ENCODE peak calls at places on chromosomes 4 and X, in seven cellular contexts. S, M, W, C, Q, L and V are unnamed samples.

GRCh38 chr4:125765936-125766335 is 451.2 kb downstream of the FAT4 start:
- DNase-seq in S (no peak), M (peak), W (no peak), C (no peak), Q (no peak), L (no peak), V (no peak)

GRCh38 chrX:151816914-151817313 is 82.4 kb downstream of the CNGA2 start:
- DNase-seq in S (no peak), M (peak), W (no peak), C (no peak), Q (no peak), L (no peak), V (no peak)

GRCh38 chr4:99389606-99390005 is 37.1 kb upstream of the ADH1C start:
- DNase-seq in S (no peak), M (no peak), W (no peak), C (no peak), Q (no peak), L (no peak), V (no peak)

GRCh38 chr4:9875516-9875915 is 94.1 kb downstream of the DRD5 start:
- DNase-seq in S (no peak), M (no peak), W (no peak), C (no peak), Q (no peak), L (no peak), V (no peak)

GRCh38 chr4:2825740-2826139 is 17.9 kb upstream of the ADD1 start:
- DNase-seq in S (no peak), M (no peak), W (no peak), C (no peak), Q (no peak), L (no peak), V (no peak)

GRCh38 chrX:47240619-47241018 is 7.8 kb downstream of the USP11 start:
- DNase-seq in S (no peak), M (no peak), W (no peak), C (no peak), Q (no peak), L (no peak), V (no peak)

GRCh38 chrX:148133099-148133725 is 152.1 kb downstream of the FMR1NB start:
- DNase-seq in S (no peak), M (peak), W (no peak), C (no peak), Q (no peak), L (no peak), V (peak)

GRCh38 chrX:130770615-130771014 is 132.4 kb downstream of the ENOX2 start:
- DNase-seq in S (no peak), M (peak), W (no peak), C (no peak), Q (no peak), L (no peak), V (no peak)

GRCh38 chr4:163523791-163524365 is 29.4 kb downstream of the TMA16 start:
- DNase-seq in S (no peak), M (peak), W (no peak), C (no peak), Q (no peak), L (no peak), V (no peak)

GRCh38 chr4:177492022-177492421 is 49.8 kb upstream of the AGA start:
- DNase-seq in S (no peak), M (no peak), W (no peak), C (no peak), Q (no peak), L (no peak), V (no peak)

GRCh38 chrX:100363926-100364325 is 46.1 kb downstream of the PCDH19 start:
- DNase-seq in S (no peak), M (no peak), W (no peak), C (no peak), Q (peak), L (no peak), V (no peak)

GRCh38 chrX:134929813-134930212 is 61.0 kb upstream of the SMIM10 start:
- DNase-seq in S (no peak), M (no peak), W (no peak), C (no peak), Q (no peak), L (no peak), V (no peak)

GRCh38 chrX:55008571-55009358 is 8.6 kb downstream of the APEX2 start:
- DNase-seq in S (no peak), M (peak), W (no peak), C (no peak), Q (no peak), L (no peak), V (no peak)
- H3K27ac ChIP-seq in S (no peak), M (peak), W (no peak), C (no peak), Q (no peak), L (no peak), V (no peak)

DNA sequence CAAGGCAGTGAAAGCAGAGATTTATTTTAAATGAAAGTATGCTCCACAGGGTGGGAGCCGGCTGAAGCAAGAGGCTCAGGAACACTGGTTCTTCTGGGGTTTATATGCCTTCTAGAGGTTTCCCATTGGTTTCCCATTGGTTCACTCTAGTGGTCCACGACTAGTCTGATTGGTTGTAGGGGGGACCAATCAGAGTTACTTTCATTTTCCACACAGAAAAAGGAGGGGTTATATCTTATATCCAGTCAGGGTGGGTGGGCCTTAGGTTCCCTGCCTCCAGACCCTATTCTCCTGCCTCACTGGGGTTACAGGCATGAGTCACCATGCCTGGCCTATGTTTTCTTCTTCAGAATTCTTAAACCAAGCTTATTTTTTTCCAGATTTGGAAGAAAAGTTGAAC is 101.6 kb downstream of the KLHL8 start:
- DNase-seq in S (no peak), M (peak), W (no peak), C (no peak), Q (no peak), L (peak), V (no peak)
- H3K27ac ChIP-seq in S (no peak), M (peak), W (no peak), C (no peak), Q (no peak), L (no peak), V (no peak)

DNA sequence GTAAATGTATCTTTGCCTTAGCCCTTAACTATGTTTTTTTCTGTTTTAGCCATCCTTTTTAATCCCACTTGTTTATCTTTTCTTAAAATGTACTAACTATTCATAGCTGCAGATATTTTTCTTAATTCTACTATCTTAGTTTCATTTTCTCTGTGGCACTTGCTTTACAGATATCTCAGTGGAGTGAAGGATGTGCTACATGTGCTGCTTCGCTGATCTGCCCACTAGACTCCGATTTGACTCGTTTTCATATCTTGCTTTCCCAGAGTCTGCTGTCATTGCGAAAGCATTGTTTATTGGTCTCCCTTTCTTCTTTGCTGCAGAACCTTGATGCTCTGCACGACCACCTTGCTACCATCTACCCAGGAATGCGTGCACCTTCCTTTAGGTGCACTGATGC is 30.6 kb downstream of the GUCY1B1 start:
- DNase-seq in S (no peak), M (no peak), W (no peak), C (no peak), Q (no peak), L (no peak), V (no peak)
- H3K27ac ChIP-seq in S (no peak), M (no peak), W (no peak), C (no peak), Q (no peak), L (no peak), V (no peak)

DNA sequence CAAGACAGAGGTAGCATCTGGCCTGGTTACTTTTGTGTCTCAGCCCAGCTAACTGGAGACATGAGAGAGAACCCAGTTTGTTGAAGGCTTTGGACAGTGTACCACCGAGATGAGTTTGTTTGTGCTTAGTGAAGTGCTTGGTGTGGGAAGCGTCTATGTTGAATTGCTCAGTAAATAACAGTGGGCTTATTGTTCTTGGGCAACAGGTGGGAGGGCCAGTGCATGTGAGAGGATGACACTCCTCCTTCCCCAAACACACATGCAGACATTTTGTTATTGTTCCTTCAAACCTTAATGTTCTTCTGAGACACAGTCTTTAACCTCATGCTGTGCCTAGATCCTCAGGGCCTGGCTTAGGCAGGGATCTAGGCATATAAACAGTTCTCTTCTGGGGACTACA is 39.7 kb downstream of the MSN start:
- DNase-seq in S (no peak), M (no peak), W (no peak), C (no peak), Q (no peak), L (peak), V (no peak)
- H3K27ac ChIP-seq in S (peak), M (no peak), W (peak), C (no peak), Q (no peak), L (no peak), V (peak)

DNA sequence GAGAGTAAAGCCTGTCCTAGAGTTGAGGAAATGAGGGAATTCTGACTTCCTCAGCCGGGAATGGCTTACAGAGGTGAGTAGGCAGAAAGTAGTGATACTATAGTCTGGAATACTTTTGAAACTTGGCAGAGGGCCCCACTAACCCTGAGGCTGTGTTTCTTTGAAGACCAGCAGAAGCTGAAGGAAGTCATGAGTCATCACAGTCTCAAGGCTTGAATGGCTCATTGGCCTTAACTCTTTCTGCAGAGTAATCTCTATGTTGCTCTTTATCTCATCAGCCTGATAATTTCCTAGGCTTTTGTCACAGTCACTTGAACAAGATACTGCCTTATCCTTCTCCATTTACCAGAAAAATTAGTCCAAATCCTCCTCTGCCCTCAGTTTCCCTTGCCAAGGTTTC is 80.8 kb downstream of the ANKRD50 start:
- DNase-seq in S (no peak), M (peak), W (no peak), C (peak), Q (no peak), L (no peak), V (no peak)
- H3K27ac ChIP-seq in S (no peak), M (no peak), W (no peak), C (no peak), Q (no peak), L (no peak), V (no peak)

GRCh38 chr4:15488658-15489470 is 19.2 kb downstream of the CC2D2A start:
- DNase-seq in S (no peak), M (peak), W (no peak), C (no peak), Q (no peak), L (no peak), V (no peak)
- H3K27ac ChIP-seq in S (no peak), M (no peak), W (no peak), C (no peak), Q (no peak), L (no peak), V (no peak)